ENCODE peak calls at places on chromosomes 1 and 21, in ten cellular contexts. Y, Q, D, F, P, X, O, L, A and B are unnamed samples.

GRCh38 chr1:18347559-18347958 is 133.2 kb upstream of the KLHDC7A start:
- DNase-seq in Y (no peak), Q (no peak), D (no peak), F (no peak), P (no peak), X (no peak), O (no peak), L (no peak), A (no peak), B (no peak)

GRCh38 chr1:19468397-19468956 is 16.9 kb downstream of the CAPZB start:
- DNase-seq in Y (no peak), Q (peak), D (no peak), F (peak), P (no peak), X (no peak), O (no peak), L (peak), A (no peak), B (peak)

GRCh38 chr1:202237052-202237451 is 43.5 kb downstream of the LGR6 start:
- DNase-seq in Y (no peak), Q (peak), D (peak), F (peak), P (no peak), X (peak), O (peak), L (peak), A (peak), B (peak)

GRCh38 chr1:52348704-52349301 is 17.2 kb downstream of the CC2D1B start:
- DNase-seq in Y (no peak), Q (no peak), D (no peak), F (no peak), P (no peak), X (peak), O (peak), L (no peak), A (no peak), B (no peak)

GRCh38 chr1:6511056-6511455 is 19.6 kb upstream of the PLEKHG5 start:
- DNase-seq in Y (no peak), Q (no peak), D (no peak), F (no peak), P (no peak), X (no peak), O (no peak), L (no peak), A (no peak), B (no peak)

GRCh38 chr1:59699227-59699847 is 115.4 kb upstream of the HOOK1 start:
- DNase-seq in Y (no peak), Q (peak), D (no peak), F (peak), P (no peak), X (peak), O (peak), L (no peak), A (peak), B (peak)

GRCh38 chr1:44842763-44843655 is at the start of gene PTCH2:
- DNase-seq in Y (peak), Q (peak), D (no peak), F (peak), P (peak), X (peak), O (no peak), L (peak), A (no peak), B (peak)

GRCh38 chr21:31550070-31550469 is 109.4 kb upstream of the SOD1 start:
- DNase-seq in Y (no peak), Q (no peak), D (no peak), F (no peak), P (no peak), X (no peak), O (no peak), L (no peak), A (no peak), B (no peak)

GRCh38 chr1:2546515-2547209 is 9.5 kb upstream of the TNFRSF14 start:
- DNase-seq in Y (peak), Q (peak), D (peak), F (peak), P (peak), X (peak), O (peak), L (peak), A (peak), B (peak)

GRCh38 chr1:107273515-107273914 is 132.7 kb downstream of the NTNG1 start:
- DNase-seq in Y (no peak), Q (no peak), D (no peak), F (no peak), P (no peak), X (no peak), O (no peak), L (no peak), A (no peak), B (no peak)

GRCh38 chr1:168454211-168454815 is 89.5 kb downstream of the XCL2 start:
- DNase-seq in Y (no peak), Q (no peak), D (no peak), F (no peak), P (no peak), X (no peak), O (no peak), L (no peak), A (no peak), B (no peak)

GRCh38 chr1:109718495-109718894 is 6.4 kb downstream of the GSTM5 start:
- DNase-seq in Y (no peak), Q (no peak), D (no peak), F (peak), P (no peak), X (peak), O (no peak), L (no peak), A (peak), B (peak)

GRCh38 chr1:150798509-150798908 is 9.6 kb downstream of the CTSK start:
- DNase-seq in Y (no peak), Q (no peak), D (no peak), F (no peak), P (no peak), X (no peak), O (no peak), L (no peak), A (no peak), B (no peak)

GRCh38 chr1:31439276-31439675 is 26.3 kb downstream of the SERINC2 start:
- DNase-seq in Y (no peak), Q (no peak), D (no peak), F (no peak), P (no peak), X (no peak), O (no peak), L (no peak), A (no peak), B (no peak)

GRCh38 chr1:25562101-25562927 is 18.9 kb downstream of the LDLRAP1 start:
- DNase-seq in Y (no peak), Q (peak), D (no peak), F (no peak), P (no peak), X (no peak), O (no peak), L (peak), A (no peak), B (no peak)

GRCh38 chr1:101613549-101613948 is 376.7 kb downstream of the S1PR1 start:
- DNase-seq in Y (no peak), Q (no peak), D (no peak), F (no peak), P (no peak), X (peak), O (no peak), L (no peak), A (no peak), B (no peak)

GRCh38 chr1:27321813-27322568 is at the start of gene TMEM222:
- DNase-seq in Y (peak), Q (peak), D (peak), F (peak), P (peak), X (peak), O (peak), L (peak), A (peak), B (peak)

GRCh38 chr21:38178653-38179503 is 77.9 kb upstream of the KCNJ15 start:
- DNase-seq in Y (no peak), Q (no peak), D (no peak), F (no peak), P (no peak), X (no peak), O (no peak), L (no peak), A (no peak), B (no peak)

GRCh38 chr1:74771913-74772515 is 39.1 kb downstream of the TYW3 start:
- DNase-seq in Y (no peak), Q (no peak), D (no peak), F (peak), P (no peak), X (peak), O (peak), L (no peak), A (peak), B (peak)

GRCh38 chr21:36125513-36126121 is 9.3 kb upstream of the CBR3 start:
- DNase-seq in Y (peak), Q (peak), D (no peak), F (no peak), P (peak), X (peak), O (no peak), L (no peak), A (no peak), B (peak)

GRCh38 chr1:27601771-27602509 is 2.0 kb downstream of the AHDC1 start:
- DNase-seq in Y (peak), Q (peak), D (no peak), F (no peak), P (no peak), X (peak), O (peak), L (peak), A (no peak), B (no peak)

GRCh38 chr1:201557572-201557958 is 18.6 kb downstream of the NAV1 start:
- DNase-seq in Y (no peak), Q (no peak), D (no peak), F (no peak), P (no peak), X (peak), O (no peak), L (no peak), A (no peak), B (no peak)

GRCh38 chr21:41752231-41752681 is 14.6 kb downstream of the RIPK4 start:
- DNase-seq in Y (no peak), Q (no peak), D (no peak), F (no peak), P (no peak), X (no peak), O (peak), L (no peak), A (no peak), B (no peak)

GRCh38 chr1:26053718-26054572 is 8.0 kb upstream of the SLC30A2 start:
- DNase-seq in Y (no peak), Q (no peak), D (no peak), F (no peak), P (no peak), X (no peak), O (no peak), L (no peak), A (no peak), B (no peak)

GRCh38 chr1:110346690-110347089 is 7.5 kb downstream of the RBM15 start:
- DNase-seq in Y (no peak), Q (no peak), D (no peak), F (no peak), P (no peak), X (no peak), O (no peak), L (no peak), A (no peak), B (no peak)

GRCh38 chr1:85244271-85245053 is 15.0 kb downstream of the C1orf52 start:
- DNase-seq in Y (peak), Q (no peak), D (no peak), F (no peak), P (no peak), X (no peak), O (no peak), L (no peak), A (no peak), B (no peak)

GRCh38 chr1:231940721-231941120 is 314.1 kb downstream of the DISC1 start:
- DNase-seq in Y (no peak), Q (no peak), D (no peak), F (no peak), P (no peak), X (no peak), O (no peak), L (no peak), A (no peak), B (no peak)

GRCh38 chr21:36948686-36949085 is 17.8 kb downstream of the HLCS start:
- DNase-seq in Y (no peak), Q (no peak), D (no peak), F (no peak), P (no peak), X (no peak), O (no peak), L (no peak), A (no peak), B (no peak)

GRCh38 chr1:81582467-81582986 is 218.2 kb upstream of the ADGRL2 start:
- DNase-seq in Y (no peak), Q (no peak), D (no peak), F (no peak), P (no peak), X (no peak), O (no peak), L (no peak), A (no peak), B (no peak)

GRCh38 chr1:15056515-15057285 is 96.8 kb upstream of the TMEM51 start:
- DNase-seq in Y (no peak), Q (no peak), D (no peak), F (no peak), P (no peak), X (no peak), O (peak), L (no peak), A (no peak), B (no peak)

GRCh38 chr1:232553050-232553754 is 76.7 kb downstream of the SIPA1L2 start:
- DNase-seq in Y (peak), Q (peak), D (no peak), F (no peak), P (no peak), X (peak), O (no peak), L (no peak), A (no peak), B (no peak)

GRCh38 chr21:31623664-31624063 is 35.8 kb upstream of the SOD1 start:
- DNase-seq in Y (no peak), Q (no peak), D (no peak), F (no peak), P (no peak), X (peak), O (no peak), L (no peak), A (no peak), B (no peak)

GRCh38 chr1:55428944-55429931 is 214.1 kb upstream of the USP24 start:
- DNase-seq in Y (peak), Q (peak), D (no peak), F (peak), P (peak), X (peak), O (peak), L (no peak), A (peak), B (no peak)

GRCh38 chr1:87000460-87000859 is 86.0 kb downstream of the HS2ST1 start:
- DNase-seq in Y (no peak), Q (no peak), D (no peak), F (no peak), P (no peak), X (no peak), O (no peak), L (no peak), A (no peak), B (peak)

GRCh38 chr1:76746195-76746594 is 121.1 kb upstream of the ST6GALNAC5 start:
- DNase-seq in Y (no peak), Q (no peak), D (no peak), F (no peak), P (no peak), X (no peak), O (no peak), L (no peak), A (no peak), B (no peak)

GRCh38 chr1:216119600-216119999 is 303.6 kb downstream of the USH2A start:
- DNase-seq in Y (no peak), Q (no peak), D (no peak), F (peak), P (no peak), X (no peak), O (no peak), L (no peak), A (peak), B (peak)

GRCh38 chr1:94218332-94218731 is 19.1 kb downstream of the ARHGAP29 start:
- DNase-seq in Y (no peak), Q (no peak), D (no peak), F (no peak), P (no peak), X (peak), O (no peak), L (no peak), A (no peak), B (no peak)

GRCh38 chr1:109791495-109792040 is 27.8 kb upstream of the EPS8L3 start:
- DNase-seq in Y (peak), Q (no peak), D (peak), F (no peak), P (no peak), X (no peak), O (no peak), L (no peak), A (no peak), B (no peak)

GRCh38 chr1:11825131-11825530 is 19.1 kb downstream of the CLCN6 start:
- DNase-seq in Y (no peak), Q (no peak), D (peak), F (no peak), P (no peak), X (no peak), O (no peak), L (no peak), A (no peak), B (no peak)

DNA sequence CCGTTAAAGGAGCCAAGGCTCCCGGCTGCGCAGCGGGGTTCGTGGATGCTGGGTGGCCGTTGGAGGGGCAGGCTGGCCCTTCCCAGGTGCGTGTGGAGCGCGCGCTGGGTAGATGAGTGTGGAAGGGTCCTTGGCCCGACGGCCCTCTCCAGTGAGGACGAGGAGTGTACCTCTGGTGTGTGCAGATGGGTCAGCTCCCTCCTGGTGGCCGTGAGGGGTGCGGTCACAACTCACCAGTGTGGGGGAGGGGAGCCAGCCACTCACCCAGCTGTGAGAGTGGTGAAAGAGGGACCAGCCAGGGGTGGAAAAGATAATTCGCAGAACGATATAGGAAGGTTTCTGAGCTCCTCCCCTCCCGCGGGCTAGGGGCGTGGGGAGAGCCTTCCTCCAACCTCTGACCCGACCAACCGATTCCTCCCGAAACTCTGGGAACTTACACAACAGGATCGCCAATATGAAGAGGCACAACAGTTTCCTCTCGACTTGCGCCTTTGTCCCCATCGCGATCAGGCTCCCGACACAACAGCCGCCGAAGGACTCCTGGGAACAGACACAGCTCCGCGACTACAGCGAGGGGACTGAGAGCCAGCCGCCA is at the start of gene F11R:
- DNase-seq in Y (peak), Q (peak), D (no peak), F (peak), P (no peak), X (peak), O (no peak), L (peak), A (no peak), B (peak)
- TF ChIP-seq POLR2A in Y (peak), Q (peak), D (peak), F (no peak), P (no peak), X (peak), O (no peak), L (no peak), A (no peak), B (peak)

GRCh38 chr21:45262616-45263015 is 25.1 kb downstream of the POFUT2 start:
- DNase-seq in Y (no peak), Q (no peak), D (no peak), F (no peak), P (peak), X (no peak), O (no peak), L (peak), A (no peak), B (no peak)
- TF ChIP-seq POLR2A in Y (no peak), Q (no peak), D (no peak), F (no peak), P (no peak), X (no peak), O (no peak), L (no peak), A (no peak), B (no peak)

GRCh38 chr1:112701227-112702066 is 5.5 kb downstream of the RHOC start:
- DNase-seq in Y (peak), Q (no peak), D (no peak), F (no peak), P (no peak), X (no peak), O (no peak), L (peak), A (no peak), B (no peak)
- TF ChIP-seq POLR2A in Y (no peak), Q (no peak), D (no peak), F (no peak), P (no peak), X (peak), O (no peak), L (no peak), A (no peak), B (no peak)

GRCh38 chr1:234570741-234571140 is 39.2 kb downstream of the IRF2BP2 start:
- DNase-seq in Y (no peak), Q (no peak), D (no peak), F (no peak), P (no peak), X (no peak), O (no peak), L (no peak), A (no peak), B (no peak)

GRCh38 chr1:234571692-234572091 is 38.3 kb downstream of the IRF2BP2 start:
- DNase-seq in Y (no peak), Q (no peak), D (no peak), F (no peak), P (no peak), X (no peak), O (no peak), L (no peak), A (no peak), B (no peak)

GRCh38 chr1:234572966-234573365 is 37.0 kb downstream of the IRF2BP2 start:
- DNase-seq in Y (no peak), Q (no peak), D (no peak), F (no peak), P (no peak), X (no peak), O (no peak), L (no peak), A (no peak), B (no peak)

GRCh38 chr1:234570336-234570735 is 39.6 kb downstream of the IRF2BP2 start:
- DNase-seq in Y (no peak), Q (no peak), D (no peak), F (no peak), P (no peak), X (no peak), O (no peak), L (no peak), A (no peak), B (no peak)

DNA sequence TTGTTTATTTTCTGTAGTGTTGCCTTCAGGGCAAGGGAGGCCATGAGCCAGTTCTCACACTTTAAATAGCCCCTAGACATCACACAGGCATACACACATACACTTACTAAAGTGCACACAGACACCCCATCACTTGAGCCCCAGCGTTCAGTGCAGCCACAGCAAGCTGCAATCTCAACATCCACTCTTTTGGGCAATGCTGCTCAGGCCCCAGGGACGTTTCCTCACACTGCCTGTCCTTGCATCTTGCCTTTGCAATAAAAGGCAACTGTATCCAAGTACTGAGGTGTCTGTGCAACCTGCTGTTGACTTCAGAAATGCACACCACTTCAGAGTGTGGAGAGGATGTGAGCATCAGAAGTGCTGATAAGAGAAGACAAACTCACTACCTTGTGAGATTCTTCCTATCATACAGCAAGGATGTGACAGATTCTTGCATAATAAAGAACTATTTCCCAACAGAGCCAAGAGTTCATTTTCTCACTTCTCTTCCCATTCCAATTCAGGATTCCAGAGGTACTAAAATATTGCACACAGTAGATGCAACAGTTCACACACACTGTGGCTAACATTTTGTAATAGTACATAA is 36.2 kb downstream of the IRF2BP2 start:
- DNase-seq in Y (no peak), Q (no peak), D (no peak), F (no peak), P (no peak), X (no peak), O (no peak), L (no peak), A (no peak), B (peak)
- TF ChIP-seq POLR2A in Y (no peak), Q (no peak), D (no peak), F (no peak), P (no peak), X (no peak), O (no peak), L (no peak), A (no peak), B (no peak)